ENCODE peak calls at places on chromosomes 6 and 20, in seven cellular contexts. One of them, this sample, is unnamed.
A peak's percentile ranks its signal among the peaks of the same experiment; 100 is the strongest.

GRCh38 chr6:71347119-71347518 is 58.5 kb downstream of the OGFRL1 start:
- DNase-seq in OCI-LY7: no peak
- DNase-seq in endothelial cell of umbilical vein: no peak
- DNase-seq in fibroblast of lung: no peak
- DNase-seq in K562: no peak
- DNase-seq in neuronal stem cell: no peak
- DNase-seq in neural progenitor cell: no peak
- DNase-seq in this sample: no peak

GRCh38 chr6:10511477-10511876 is 9.7 kb upstream of the GCNT2 start:
- DNase-seq in fibroblast of lung: peak; percentile 37
- DNase-seq in endothelial cell of umbilical vein: no peak
- DNase-seq in OCI-LY7: no peak
- DNase-seq in neural progenitor cell: no peak
- DNase-seq in K562: no peak
- DNase-seq in neuronal stem cell: no peak
- DNase-seq in this sample: peak; percentile 28

GRCh38 chr6:15538106-15538505 is 124.7 kb downstream of the DTNBP1 start:
- DNase-seq in endothelial cell of umbilical vein: no peak
- DNase-seq in neuronal stem cell: no peak
- DNase-seq in neural progenitor cell: no peak
- DNase-seq in OCI-LY7: no peak
- DNase-seq in fibroblast of lung: no peak
- DNase-seq in K562: no peak
- DNase-seq in this sample: no peak

GRCh38 chr6:108353853-108354252 is 59.0 kb downstream of the AFG1L start:
- DNase-seq in neural progenitor cell: no peak
- DNase-seq in endothelial cell of umbilical vein: no peak
- DNase-seq in K562: no peak
- DNase-seq in fibroblast of lung: peak; percentile 54
- DNase-seq in neuronal stem cell: no peak
- DNase-seq in OCI-LY7: no peak
- DNase-seq in this sample: no peak

GRCh38 chr6:44742201-44742600 is 354.7 kb downstream of the CDC5L start:
- DNase-seq in fibroblast of lung: no peak
- DNase-seq in neural progenitor cell: no peak
- DNase-seq in OCI-LY7: no peak
- DNase-seq in endothelial cell of umbilical vein: no peak
- DNase-seq in K562: no peak
- DNase-seq in neuronal stem cell: no peak
- DNase-seq in this sample: no peak

GRCh38 chr6:29722773-29723665 is at the start of gene HLA-F:
- DNase-seq in neuronal stem cell: peak; percentile 59
- DNase-seq in endothelial cell of umbilical vein: peak; percentile 87
- DNase-seq in OCI-LY7: peak; percentile 86
- DNase-seq in fibroblast of lung: peak; percentile 49
- DNase-seq in K562: no peak
- DNase-seq in neural progenitor cell: peak; percentile 75
- DNase-seq in this sample: peak; percentile 83

GRCh38 chr6:56868687-56869086 is 86.2 kb upstream of the BEND6 start:
- DNase-seq in neuronal stem cell: no peak
- DNase-seq in OCI-LY7: no peak
- DNase-seq in neural progenitor cell: no peak
- DNase-seq in K562: no peak
- DNase-seq in endothelial cell of umbilical vein: peak; percentile 91
- DNase-seq in fibroblast of lung: peak; percentile 90
- DNase-seq in this sample: no peak

GRCh38 chr20:51884561-51884960 is 82.2 kb upstream of the SALL4 start:
- DNase-seq in neuronal stem cell: no peak
- DNase-seq in OCI-LY7: no peak
- DNase-seq in neural progenitor cell: no peak
- DNase-seq in K562: no peak
- DNase-seq in endothelial cell of umbilical vein: no peak
- DNase-seq in fibroblast of lung: peak; percentile 74
- DNase-seq in this sample: no peak

DNA sequence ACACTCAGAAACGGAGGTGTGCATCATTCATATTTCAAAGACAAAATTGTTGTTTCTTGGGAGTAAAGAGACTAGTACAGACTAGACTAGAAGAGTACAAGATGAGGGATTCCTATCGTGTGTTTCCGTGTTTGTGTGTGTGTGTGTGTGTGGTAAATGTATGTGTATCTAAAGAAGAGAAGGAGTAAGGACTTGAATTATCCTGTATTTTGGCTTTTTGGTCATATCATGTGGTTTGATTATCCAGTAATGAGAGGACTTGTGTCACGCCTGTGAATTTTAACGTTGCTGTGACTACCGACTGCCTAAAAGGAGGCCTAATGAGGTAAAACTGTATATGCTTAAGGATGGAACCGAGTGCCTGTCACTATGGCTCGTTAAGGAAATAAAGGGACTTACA is 44.4 kb upstream of the MAP7 start:
- DNase-seq in endothelial cell of umbilical vein: no peak
- DNase-seq in K562: no peak
- DNase-seq in neural progenitor cell: no peak
- DNase-seq in fibroblast of lung: no peak
- DNase-seq in neuronal stem cell: no peak
- DNase-seq in OCI-LY7: no peak
- DNase-seq in this sample: no peak
- H3K27ac ChIP-seq in endothelial cell of umbilical vein: peak overlapping the region; percentile 88
- H3K27ac ChIP-seq in K562: no peak overlapping the region
- H3K27ac ChIP-seq in neural progenitor cell: no peak overlapping the region
- H3K27ac ChIP-seq in fibroblast of lung: peak overlapping the region; percentile 80
- H3K27ac ChIP-seq in neuronal stem cell: no peak overlapping the region
- H3K27ac ChIP-seq in OCI-LY7: no peak overlapping the region
- H3K27ac ChIP-seq in this sample: peak overlapping the region; percentile 24

DNA sequence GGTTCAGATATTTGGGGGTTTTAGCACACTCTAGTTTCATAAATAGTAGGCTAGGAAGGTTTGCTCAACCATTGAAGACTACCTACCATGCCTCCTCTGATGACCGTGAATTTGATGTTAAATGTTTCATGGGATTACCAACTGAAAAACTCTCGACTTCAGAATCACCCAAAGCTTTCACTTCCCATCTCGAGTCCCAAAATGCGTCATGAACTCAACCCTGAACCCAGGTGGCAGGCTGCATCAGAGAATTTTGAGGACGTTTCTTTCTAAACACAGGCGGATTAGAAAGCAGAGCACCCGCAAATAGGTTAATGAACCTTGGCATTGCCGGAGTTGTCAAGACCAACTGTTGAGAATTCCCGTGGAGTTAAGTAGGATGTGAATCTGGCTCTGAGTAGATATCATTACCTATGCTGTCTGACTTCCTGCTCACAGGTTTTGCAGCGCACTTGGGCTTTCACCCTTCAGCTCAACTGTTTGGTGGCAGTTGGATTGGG is 98.4 kb upstream of the ADTRP start:
- DNase-seq in neuronal stem cell: no peak
- DNase-seq in neural progenitor cell: no peak
- DNase-seq in endothelial cell of umbilical vein: no peak
- DNase-seq in K562: no peak
- DNase-seq in OCI-LY7: no peak
- DNase-seq in fibroblast of lung: no peak
- DNase-seq in this sample: no peak
- H2AFZ ChIP-seq in neuronal stem cell: no peak overlapping the region
- H2AFZ ChIP-seq in neural progenitor cell: no peak overlapping the region
- H2AFZ ChIP-seq in endothelial cell of umbilical vein: no peak overlapping the region
- H2AFZ ChIP-seq in K562: peak overlapping the region; percentile 35
- H2AFZ ChIP-seq in OCI-LY7: no peak overlapping the region
- H2AFZ ChIP-seq in fibroblast of lung: no peak overlapping the region
- H2AFZ ChIP-seq in this sample: no peak overlapping the region

DNA sequence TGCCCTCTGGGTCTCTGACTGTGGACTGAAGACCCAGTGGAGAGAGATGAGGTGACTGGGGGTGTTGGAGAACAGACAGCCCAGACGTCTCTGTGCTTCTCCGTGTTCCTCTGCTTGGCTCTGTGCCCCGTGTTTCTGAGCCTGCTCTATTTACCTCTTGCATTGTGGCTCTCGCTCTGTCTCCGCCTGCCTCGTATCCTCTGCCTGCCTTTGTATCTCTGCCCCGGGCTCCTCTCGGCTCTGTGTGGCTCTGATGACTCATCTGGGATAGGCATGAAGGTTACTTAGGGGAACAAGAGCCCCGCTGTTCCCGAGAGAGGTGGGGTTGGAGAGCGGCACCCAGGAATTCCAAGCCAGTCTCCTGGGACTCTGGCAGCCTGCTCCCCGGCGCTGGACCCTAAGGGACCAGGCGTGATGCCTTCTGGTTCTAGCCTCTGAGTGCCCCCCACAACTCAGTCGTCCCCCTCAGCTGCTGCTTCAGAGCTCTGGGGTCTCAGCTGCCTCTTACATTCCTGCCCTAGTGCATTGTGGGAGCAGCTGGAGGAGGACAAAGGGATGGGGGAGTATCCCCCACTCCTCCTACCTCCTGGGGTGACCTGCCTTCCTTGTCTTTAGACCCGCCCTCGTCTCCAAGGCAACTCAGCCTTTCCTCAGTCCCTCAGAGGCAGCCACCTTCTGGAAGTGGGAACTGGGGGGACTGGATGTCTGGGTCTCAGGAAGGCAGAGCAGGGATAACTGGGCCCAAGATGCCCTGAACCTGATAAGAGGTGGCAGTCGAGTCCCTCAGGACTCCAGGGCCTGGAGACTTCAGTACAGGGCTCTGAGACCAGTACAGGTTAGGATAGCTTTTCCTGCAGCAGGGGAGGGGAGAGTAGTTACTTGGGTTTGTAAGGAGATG is 1.9 kb downstream of the DDR1 start:
- DNase-seq in OCI-LY7: no peak
- DNase-seq in fibroblast of lung: peak; percentile 79
- DNase-seq in neural progenitor cell: peak; percentile 98
- DNase-seq in K562: peak; percentile 84
- DNase-seq in neuronal stem cell: peak; percentile 95
- DNase-seq in endothelial cell of umbilical vein: no peak
- DNase-seq in this sample: peak; percentile 90
- H3K27ac ChIP-seq in OCI-LY7: no peak overlapping the region
- H3K27ac ChIP-seq in fibroblast of lung: no peak overlapping the region
- H3K27ac ChIP-seq in neural progenitor cell: peak overlapping the region; percentile 91
- H3K27ac ChIP-seq in K562: peak overlapping the region; percentile 70
- H3K27ac ChIP-seq in neuronal stem cell: peak overlapping the region; percentile 99
- H3K27ac ChIP-seq in endothelial cell of umbilical vein: no peak overlapping the region
- H3K27ac ChIP-seq in this sample: peak overlapping the region; percentile 100

GRCh38 chr20:56628015-56628872 is 862 bp upstream of the TFAP2C start:
- DNase-seq in fibroblast of lung: no peak
- DNase-seq in endothelial cell of umbilical vein: no peak
- DNase-seq in neuronal stem cell: no peak
- DNase-seq in K562: no peak
- DNase-seq in neural progenitor cell: peak; percentile 83
- DNase-seq in OCI-LY7: no peak
- DNase-seq in this sample: peak; percentile 35
- H2AFZ ChIP-seq in fibroblast of lung: no peak overlapping the region
- H2AFZ ChIP-seq in endothelial cell of umbilical vein: no peak overlapping the region
- H2AFZ ChIP-seq in neuronal stem cell: peak overlapping the region; percentile 45
- H2AFZ ChIP-seq in K562: no peak overlapping the region
- H2AFZ ChIP-seq in neural progenitor cell: no peak overlapping the region
- H2AFZ ChIP-seq in OCI-LY7: no peak overlapping the region
- H2AFZ ChIP-seq in this sample: peak overlapping the region; percentile 73

GRCh38 chr20:46713957-46714834 is 4.7 kb downstream of the SLC2A10 start:
- DNase-seq in K562: no peak
- DNase-seq in OCI-LY7: no peak
- DNase-seq in neuronal stem cell: no peak
- DNase-seq in fibroblast of lung: no peak
- DNase-seq in endothelial cell of umbilical vein: no peak
- DNase-seq in neural progenitor cell: no peak
- DNase-seq in this sample: no peak
- H3K27ac ChIP-seq in K562: no peak overlapping the region
- H3K27ac ChIP-seq in OCI-LY7: no peak overlapping the region
- H3K27ac ChIP-seq in neuronal stem cell: no peak overlapping the region
- H3K27ac ChIP-seq in fibroblast of lung: no peak overlapping the region
- H3K27ac ChIP-seq in endothelial cell of umbilical vein: no peak overlapping the region
- H3K27ac ChIP-seq in neural progenitor cell: no peak overlapping the region
- H3K27ac ChIP-seq in this sample: no peak overlapping the region

GRCh38 chr6:6006428-6007310 is at the start of gene NRN1:
- DNase-seq in fibroblast of lung: no peak
- DNase-seq in neural progenitor cell: peak; percentile 52
- DNase-seq in endothelial cell of umbilical vein: peak; percentile 41
- DNase-seq in neuronal stem cell: no peak
- DNase-seq in K562: no peak
- DNase-seq in OCI-LY7: peak; percentile 33
- DNase-seq in this sample: no peak

GRCh38 chr6:6005467-6006427 is 978 bp downstream of the NRN1 start:
- DNase-seq in K562: no peak
- DNase-seq in OCI-LY7: no peak
- DNase-seq in fibroblast of lung: no peak
- DNase-seq in neural progenitor cell: peak; percentile 45
- DNase-seq in endothelial cell of umbilical vein: peak; percentile 24
- DNase-seq in neuronal stem cell: no peak
- DNase-seq in this sample: no peak

GRCh38 chr6:6008648-6009421 is 2.1 kb upstream of the NRN1 start:
- DNase-seq in neuronal stem cell: peak; percentile 86
- DNase-seq in K562: peak; percentile 98
- DNase-seq in fibroblast of lung: no peak
- DNase-seq in OCI-LY7: peak; percentile 95
- DNase-seq in endothelial cell of umbilical vein: peak; percentile 86
- DNase-seq in neural progenitor cell: peak; percentile 91
- DNase-seq in this sample: peak; percentile 82

GRCh38 chr6:6007311-6008113 is 787 bp upstream of the NRN1 start:
- DNase-seq in K562: no peak
- DNase-seq in neural progenitor cell: peak; percentile 80
- DNase-seq in neuronal stem cell: no peak
- DNase-seq in endothelial cell of umbilical vein: peak; percentile 50
- DNase-seq in fibroblast of lung: no peak
- DNase-seq in OCI-LY7: peak; percentile 89
- DNase-seq in this sample: no peak

DNA sequence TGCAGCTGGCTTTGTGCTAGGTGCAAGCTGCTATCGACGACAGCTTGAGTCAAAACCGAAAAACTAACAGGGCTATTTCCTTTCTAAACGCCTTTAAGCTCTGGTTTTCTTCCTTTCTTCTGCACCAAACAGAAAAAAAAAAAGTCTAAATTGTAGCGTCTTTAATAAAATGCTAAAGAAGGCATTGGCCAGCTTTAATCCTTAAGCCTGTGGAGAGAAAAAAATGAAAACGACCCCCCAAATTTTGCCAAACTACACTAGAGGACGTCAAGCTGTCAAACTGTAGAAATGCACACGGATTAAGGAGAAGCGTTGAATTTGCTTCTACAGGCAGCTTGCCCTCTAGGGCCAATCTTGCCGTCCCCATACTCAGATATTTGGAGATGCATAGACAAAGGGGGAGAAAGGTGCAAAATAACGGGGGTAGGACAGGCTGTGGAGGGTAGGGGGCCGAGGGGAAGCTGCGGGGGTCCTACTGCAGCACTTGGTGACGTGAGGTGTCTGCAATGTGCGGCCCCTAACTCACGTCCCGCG is 1.5 kb upstream of the NRN1 start:
- DNase-seq in K562: no peak
- DNase-seq in neuronal stem cell: no peak
- DNase-seq in OCI-LY7: no peak
- DNase-seq in fibroblast of lung: no peak
- DNase-seq in endothelial cell of umbilical vein: no peak
- DNase-seq in neural progenitor cell: no peak
- DNase-seq in this sample: no peak
- H2AFZ ChIP-seq in K562: peak overlapping the region; percentile 68
- H2AFZ ChIP-seq in neuronal stem cell: peak overlapping the region; percentile 98
- H2AFZ ChIP-seq in OCI-LY7: peak overlapping the region; percentile 95
- H2AFZ ChIP-seq in fibroblast of lung: no peak overlapping the region
- H2AFZ ChIP-seq in endothelial cell of umbilical vein: peak overlapping the region; percentile 81
- H2AFZ ChIP-seq in neural progenitor cell: peak overlapping the region; percentile 53
- H2AFZ ChIP-seq in this sample: peak overlapping the region; percentile 59